ENCODE peak calls at places on chromosomes 4 and X, in nine cellular contexts. N is CD8-positive, alpha-beta memory T cell; B is naive thymus-derived CD4-positive, alpha-beta T cell; E is kidney; Q is PC-9; V is Peyer's patch; D is GM23338; Y is thyroid gland; U is SJSA1. P is an unnamed sample. For H3K36me3, the result is how much of the 10 kb centered on the place peaks cover.

GRCh38 chrX:150365051-150365952 is 2.2 kb downstream of the MAMLD1 start:
- DNase-seq in N (peak), B (peak), E (peak), Q (no peak), V (no peak), D (peak), Y (peak), U (peak), P (peak)

GRCh38 chr4:707929-708630 is 2.4 kb downstream of the PCGF3 start:
- DNase-seq in N (no peak), B (no peak), E (no peak), Q (no peak), V (no peak), D (no peak), Y (no peak), U (no peak), P (no peak)

GRCh38 chrX:145654486-145654885 is 163.1 kb upstream of the SLITRK2 start:
- DNase-seq in N (no peak), B (no peak), E (no peak), Q (no peak), V (no peak), D (no peak), Y (no peak), U (no peak), P (no peak)

GRCh38 chrX:1086444-1087409 is 125.7 kb downstream of the CRLF2 start:
- DNase-seq in N (no peak), B (no peak), E (peak), Q (peak), V (no peak), D (no peak), Y (no peak), U (no peak), P (no peak)

GRCh38 chr4:88820723-88821368 is 123.2 kb upstream of the NAP1L5 start:
- DNase-seq in N (no peak), B (no peak), E (no peak), Q (no peak), V (no peak), D (peak), Y (no peak), U (no peak), P (no peak)

GRCh38 chr4:143354990-143355389 is 18.3 kb downstream of the GAB1 start:
- DNase-seq in N (no peak), B (no peak), E (no peak), Q (no peak), V (no peak), D (no peak), Y (no peak), U (no peak), P (no peak)

GRCh38 chr4:118941799-118942198 is 53.1 kb downstream of the SYNPO2 start:
- DNase-seq in N (no peak), B (no peak), E (no peak), Q (no peak), V (no peak), D (no peak), Y (no peak), U (no peak), P (no peak)

GRCh38 chrX:136255543-136255942 is 4.3 kb upstream of the MAP7D3 start:
- DNase-seq in N (no peak), B (no peak), E (no peak), Q (no peak), V (no peak), D (no peak), Y (no peak), U (no peak), P (no peak)

GRCh38 chr4:139492429-139492828 is 38.5 kb downstream of the RAB33B start:
- DNase-seq in N (no peak), B (no peak), E (no peak), Q (no peak), V (no peak), D (peak), Y (no peak), U (no peak), P (no peak)

GRCh38 chrX:115289465-115289864 is at the start of gene LUZP4:
- DNase-seq in N (no peak), B (no peak), E (no peak), Q (no peak), V (no peak), D (no peak), Y (no peak), U (no peak), P (no peak)

GRCh38 chr4:71240094-71240493 is 98.7 kb upstream of the SLC4A4 start:
- DNase-seq in N (no peak), B (no peak), E (no peak), Q (no peak), V (no peak), D (no peak), Y (no peak), U (no peak), P (no peak)

GRCh38 chr4:102390438-102390837 is 45.2 kb upstream of the SLC39A8 start:
- DNase-seq in N (no peak), B (no peak), E (no peak), Q (peak), V (no peak), D (no peak), Y (no peak), U (no peak), P (no peak)

GRCh38 chr4:99100876-99101275 is 12.3 kb upstream of the ADH5 start:
- DNase-seq in N (no peak), B (no peak), E (no peak), Q (no peak), V (no peak), D (no peak), Y (no peak), U (no peak), P (no peak)

GRCh38 chrX:43850612-43851011 is 31.6 kb downstream of the MAOB start:
- DNase-seq in N (no peak), B (no peak), E (no peak), Q (no peak), V (no peak), D (no peak), Y (no peak), U (no peak), P (no peak)

GRCh38 chr4:21697583-21697982 is 251.0 kb downstream of the KCNIP4 start:
- DNase-seq in N (no peak), B (peak), E (peak), Q (no peak), V (no peak), D (peak), Y (peak), U (no peak), P (no peak)

GRCh38 chr4:182370491-182370890 is 127.3 kb downstream of the TENM3 start:
- DNase-seq in N (no peak), B (no peak), E (no peak), Q (no peak), V (no peak), D (no peak), Y (no peak), U (no peak), P (no peak)

GRCh38 chrX:154804564-154804956 is 725 bp downstream of the MPP1 start:
- DNase-seq in N (no peak), B (no peak), E (no peak), Q (no peak), V (no peak), D (no peak), Y (no peak), U (no peak), P (no peak)

GRCh38 chrX:106612403-106612789 is 618 bp downstream of the RADX start:
- DNase-seq in N (no peak), B (no peak), E (no peak), Q (no peak), V (no peak), D (peak), Y (peak), U (no peak), P (no peak)

GRCh38 chrX:2342878-2343277 is 157.9 kb downstream of the DHRSX start:
- DNase-seq in N (no peak), B (no peak), E (no peak), Q (no peak), V (no peak), D (no peak), Y (no peak), U (peak), P (no peak)

GRCh38 chr4:1208970-1209704 is 36.8 kb upstream of the SPON2 start:
- DNase-seq in N (peak), B (no peak), E (peak), Q (no peak), V (no peak), D (peak), Y (no peak), U (no peak), P (no peak)

GRCh38 chrX:102950908-102951866 is 14.1 kb downstream of the RAB40AL start:
- DNase-seq in N (peak), B (peak), E (no peak), Q (no peak), V (peak), D (peak), Y (peak), U (peak), P (peak)

GRCh38 chr4:181372014-181372413 is 871.2 kb upstream of the TENM3 start:
- DNase-seq in N (no peak), B (no peak), E (no peak), Q (no peak), V (no peak), D (peak), Y (no peak), U (no peak), P (no peak)

GRCh38 chr4:96052827-96053226 is 212.9 kb downstream of the PDHA2 start:
- DNase-seq in N (no peak), B (no peak), E (no peak), Q (no peak), V (no peak), D (no peak), Y (no peak), U (no peak), P (no peak)

GRCh38 chr4:8766610-8767009 is 105.0 kb downstream of the HMX1 start:
- DNase-seq in N (peak), B (no peak), E (peak), Q (no peak), V (no peak), D (no peak), Y (no peak), U (no peak), P (no peak)

GRCh38 chr4:57081651-57082349 is 28.4 kb downstream of the IGFBP7 start:
- DNase-seq in N (no peak), B (no peak), E (no peak), Q (no peak), V (no peak), D (peak), Y (no peak), U (no peak), P (no peak)

DNA sequence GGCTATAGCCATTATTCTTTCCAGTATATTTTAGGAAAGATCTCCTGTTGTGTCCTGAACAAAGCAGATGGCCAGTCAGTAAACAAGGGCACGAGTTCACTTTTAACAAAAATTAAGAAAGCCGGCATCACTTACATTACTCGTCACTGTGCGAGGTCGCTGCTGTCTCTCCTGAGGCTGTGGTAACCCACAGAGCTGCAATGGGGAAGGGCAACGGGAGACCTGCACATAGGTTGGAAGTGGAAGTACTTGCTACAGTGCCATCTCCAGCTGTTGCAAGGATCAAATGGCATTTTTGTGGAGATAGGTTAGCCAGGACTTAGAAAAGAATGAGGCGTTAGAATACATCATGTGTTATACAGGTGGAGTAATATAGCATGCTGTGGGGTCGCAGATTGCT is 132.2 kb downstream of the KLHL8 start:
- DNase-seq in N (no peak), B (no peak), E (no peak), Q (no peak), V (no peak), D (no peak), Y (no peak), U (no peak), P (no peak)
- H3K36me3 ChIP-seq in N (under half), B (under half), E (under half), Q (under half), V (under half), D (under half), Y (under half), U (under half), P (under half)

GRCh38 chrX:53049127-53049517 is 533 bp downstream of the GPR173 start:
- DNase-seq in N (no peak), B (no peak), E (no peak), Q (no peak), V (no peak), D (peak), Y (no peak), U (no peak), P (no peak)
- H3K4me3 ChIP-seq in N (no peak), B (no peak), E (no peak), Q (no peak), V (peak), D (peak), Y (peak), U (peak), P (no peak)

DNA sequence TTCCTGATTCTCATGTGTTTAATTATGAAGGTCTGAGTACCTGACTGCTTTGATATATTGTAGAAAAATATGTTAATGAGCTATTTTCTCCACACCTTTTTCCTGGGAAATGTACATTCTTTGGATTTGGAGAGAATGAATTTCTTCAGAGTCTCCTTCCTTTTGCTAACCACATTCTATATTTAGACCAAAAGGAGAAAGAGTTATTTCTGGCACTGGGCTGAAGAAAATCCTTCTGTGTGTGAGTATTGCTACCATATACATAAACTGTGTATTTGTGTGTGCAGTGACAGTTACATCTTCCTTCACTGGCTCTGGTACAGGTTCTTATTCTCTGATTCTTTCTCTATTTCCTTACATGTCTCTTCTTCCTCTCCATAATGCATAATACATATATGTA is 44.5 kb upstream of the PGRMC2 start:
- DNase-seq in N (no peak), B (no peak), E (no peak), Q (no peak), V (no peak), D (no peak), Y (no peak), U (no peak), P (no peak)
- H3K36me3 ChIP-seq in N (under half), B (under half), E (under half), Q (under half), V (under half), D (under half), Y (under half), U (under half), P (under half)

DNA sequence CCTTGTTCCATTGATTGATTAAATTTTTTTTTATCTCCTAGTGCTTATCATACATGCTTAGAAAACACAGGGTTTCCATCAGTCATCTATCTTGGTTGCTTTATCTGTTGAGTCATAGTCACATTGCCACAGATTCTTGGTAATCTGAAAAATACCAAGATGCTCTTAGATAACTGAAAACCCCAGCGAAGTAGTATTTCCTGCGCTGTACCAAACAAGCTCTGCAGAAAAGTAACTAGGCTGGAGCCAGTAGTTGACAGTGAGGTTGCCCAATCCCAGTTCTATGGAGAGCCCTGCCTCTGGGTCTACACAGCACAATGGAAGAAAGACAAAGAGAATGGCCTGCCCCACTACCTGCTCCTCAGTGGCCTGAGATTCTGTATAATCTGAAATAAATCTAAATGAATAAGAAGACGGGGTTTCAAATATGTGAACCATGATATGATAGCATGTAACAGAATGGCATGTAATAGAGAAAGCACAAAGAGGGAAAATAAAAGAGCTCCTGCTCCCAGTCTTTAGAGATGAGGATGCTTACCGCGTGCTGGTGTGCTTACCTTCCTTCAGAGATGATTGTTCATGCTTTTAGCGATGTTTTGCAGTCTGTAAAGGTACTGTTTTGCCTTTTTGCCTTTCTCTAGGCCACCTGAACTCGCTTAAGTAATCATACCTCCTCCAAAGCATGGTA is 55.3 kb upstream of the RAPGEF2 start:
- DNase-seq in N (no peak), B (no peak), E (no peak), Q (peak), V (no peak), D (no peak), Y (no peak), U (no peak), P (no peak)
- H3K4me3 ChIP-seq in N (no peak), B (no peak), E (peak), Q (no peak), V (no peak), D (no peak), Y (no peak), U (no peak), P (no peak)

DNA sequence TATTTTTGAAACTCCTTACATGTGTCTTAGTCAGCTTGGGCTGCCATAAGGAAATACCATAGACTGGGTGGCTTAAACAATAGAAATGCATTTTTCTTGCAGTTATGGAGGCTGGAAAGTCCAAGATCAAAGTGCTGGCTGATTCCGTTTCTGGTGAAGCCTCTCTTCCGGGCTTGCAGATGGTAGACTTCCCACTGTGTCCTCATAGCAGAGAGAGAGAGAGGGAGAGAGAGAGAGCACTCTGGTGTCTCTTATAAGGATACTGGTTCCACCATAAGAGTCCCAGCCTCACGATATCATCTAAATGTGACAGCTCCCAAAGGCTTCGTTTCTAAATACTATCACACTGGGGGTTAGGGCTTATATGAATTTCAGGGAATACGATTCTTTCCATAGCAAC is 39.7 kb downstream of the ENPEP start:
- DNase-seq in N (no peak), B (no peak), E (no peak), Q (no peak), V (no peak), D (no peak), Y (no peak), U (no peak), P (no peak)
- H3K36me3 ChIP-seq in N (under half), B (under half), E (under half), Q (under half), V (under half), D (under half), Y (under half), U (under half), P (under half)

GRCh38 chr4:184803133-184803532 is 22.6 kb downstream of the ACSL1 start:
- DNase-seq in N (no peak), B (no peak), E (no peak), Q (no peak), V (no peak), D (no peak), Y (no peak), U (no peak), P (no peak)

GRCh38 chr4:184802203-184803015 is 23.4 kb downstream of the ACSL1 start:
- DNase-seq in N (no peak), B (no peak), E (no peak), Q (no peak), V (no peak), D (no peak), Y (no peak), U (no peak), P (no peak)

GRCh38 chr4:184804621-184805020 is 21.1 kb downstream of the ACSL1 start:
- DNase-seq in N (no peak), B (no peak), E (no peak), Q (no peak), V (no peak), D (no peak), Y (no peak), U (no peak), P (no peak)

GRCh38 chr4:184805462-184806245 is 20.1 kb downstream of the ACSL1 start:
- DNase-seq in N (no peak), B (no peak), E (peak), Q (peak), V (peak), D (no peak), Y (peak), U (no peak), P (no peak)

DNA sequence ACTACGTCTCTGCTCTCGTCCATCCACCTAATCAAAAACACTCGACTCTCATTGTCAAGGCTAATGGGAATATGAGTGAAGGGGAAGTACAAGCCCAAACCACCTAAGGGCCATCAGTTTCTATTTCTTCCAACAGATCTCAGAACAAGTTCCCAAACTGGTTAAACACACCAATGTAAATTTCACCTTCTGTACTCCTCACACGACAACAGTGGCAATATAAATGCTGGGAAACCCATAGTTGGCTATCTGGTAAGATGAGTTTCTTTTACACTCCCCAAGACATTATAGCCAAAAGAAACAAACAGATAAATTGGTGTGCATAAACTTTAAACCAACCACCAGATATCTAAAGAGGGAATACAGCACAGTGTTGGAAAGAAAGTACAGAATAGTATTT is 21.9 kb downstream of the ACSL1 start:
- DNase-seq in N (no peak), B (no peak), E (no peak), Q (no peak), V (no peak), D (no peak), Y (no peak), U (no peak), P (no peak)
- H3K4me3 ChIP-seq in N (no peak), B (no peak), E (peak), Q (no peak), V (no peak), D (no peak), Y (no peak), U (no peak), P (no peak)

GRCh38 chr4:104811727-104812126 is 317.0 kb upstream of the CXXC4 start:
- DNase-seq in N (no peak), B (no peak), E (no peak), Q (no peak), V (no peak), D (peak), Y (no peak), U (no peak), P (no peak)
- H3K36me3 ChIP-seq in N (under half), B (under half), E (under half), Q (under half), V (under half), D (under half), Y (under half), U (under half), P (under half)

GRCh38 chr4:152961752-152962117 is 25.6 kb downstream of the FHDC1 start:
- DNase-seq in N (no peak), B (no peak), E (no peak), Q (no peak), V (no peak), D (no peak), Y (no peak), U (no peak), P (no peak)
- H3K4me3 ChIP-seq in N (no peak), B (no peak), E (no peak), Q (no peak), V (no peak), D (no peak), Y (no peak), U (no peak), P (no peak)

P was measured in CD4-positive, alpha-beta memory T cell.